ENCODE peak calls at places on chromosomes 13 and 19, in nine cellular contexts. I is A549; A is tibial nerve; V is upper lobe of left lung; J is left lung; R is H1; L is CD8-positive, alpha-beta T cell; B is ascending aorta; W is esophagus squamous epithelium. K is an unnamed sample.

GRCh38 chr19:35011737-35012682 is 11.9 kb downstream of the GRAMD1A start:
- DNase-seq in I (no peak), A (no peak), V (no peak), J (no peak), R (no peak), L (no peak), B (no peak), W (no peak), K (no peak)

GRCh38 chr13:44022196-44022595 is 142.5 kb downstream of the LACC1 start:
- DNase-seq in I (no peak), A (no peak), V (no peak), J (no peak), R (no peak), L (no peak), B (no peak), W (no peak), K (no peak)

GRCh38 chr13:78881746-78882145 is 222.8 kb upstream of the OBI1 start:
- DNase-seq in I (no peak), A (no peak), V (no peak), J (no peak), R (no peak), L (no peak), B (no peak), W (no peak), K (no peak)

GRCh38 chr13:76778906-76779305 is 107.3 kb downstream of the KCTD12 start:
- DNase-seq in I (no peak), A (no peak), V (no peak), J (no peak), R (no peak), L (no peak), B (no peak), W (no peak), K (no peak)

GRCh38 chr13:29886446-29886845 is 36.0 kb upstream of the UBL3 start:
- DNase-seq in I (no peak), A (no peak), V (no peak), J (no peak), R (no peak), L (no peak), B (no peak), W (no peak), K (no peak)

GRCh38 chr19:33282036-33282686 is 20.2 kb downstream of the CEBPA start:
- DNase-seq in I (no peak), A (no peak), V (no peak), J (peak; percentile 62), R (no peak), L (no peak), B (no peak), W (no peak), K (no peak)

GRCh38 chr19:2782357-2782935 is 627 bp downstream of the SGTA start:
- DNase-seq in I (no peak), A (no peak), V (no peak), J (no peak), R (no peak), L (no peak), B (no peak), W (no peak), K (no peak)

GRCh38 chr13:46150134-46150693 is 31.8 kb downstream of the LCP1 start:
- DNase-seq in I (no peak), A (no peak), V (no peak), J (no peak), R (no peak), L (no peak), B (no peak), W (no peak), K (no peak)

GRCh38 chr19:33199441-33200265 is 5.5 kb downstream of the LRP3 start:
- DNase-seq in I (no peak), A (no peak), V (no peak), J (peak; percentile 39), R (no peak), L (no peak), B (no peak), W (no peak), K (no peak)

GRCh38 chr19:12695090-12695489 is 1.3 kb downstream of the FBXW9 start:
- DNase-seq in I (no peak), A (no peak), V (no peak), J (no peak), R (no peak), L (no peak), B (no peak), W (no peak), K (no peak)

GRCh38 chr13:79710376-79710775 is 229.4 kb downstream of the NDFIP2 start:
- DNase-seq in I (no peak), A (no peak), V (no peak), J (no peak), R (no peak), L (no peak), B (no peak), W (no peak), K (no peak)

GRCh38 chr19:41225238-41226052 is 6.4 kb downstream of the AXL start:
- DNase-seq in I (peak; percentile 100), A (peak; percentile 48), V (peak; percentile 51), J (no peak), R (peak; percentile 47), L (peak; percentile 9), B (peak; percentile 97), W (no peak), K (peak; percentile 91)

GRCh38 chr19:41226053-41226873 is 7.2 kb downstream of the AXL start:
- DNase-seq in I (peak; percentile 97), A (peak; percentile 47), V (peak; percentile 51), J (peak; percentile 90), R (no peak), L (peak; percentile 16), B (peak; percentile 92), W (no peak), K (peak; percentile 34)

GRCh38 chr19:41228486-41228885 is 9.5 kb downstream of the AXL start:
- DNase-seq in I (no peak), A (no peak), V (no peak), J (no peak), R (no peak), L (no peak), B (no peak), W (no peak), K (no peak)

GRCh38 chr19:41224632-41225031 is 5.6 kb downstream of the AXL start:
- DNase-seq in I (no peak), A (no peak), V (no peak), J (no peak), R (no peak), L (no peak), B (no peak), W (no peak), K (no peak)

DNA sequence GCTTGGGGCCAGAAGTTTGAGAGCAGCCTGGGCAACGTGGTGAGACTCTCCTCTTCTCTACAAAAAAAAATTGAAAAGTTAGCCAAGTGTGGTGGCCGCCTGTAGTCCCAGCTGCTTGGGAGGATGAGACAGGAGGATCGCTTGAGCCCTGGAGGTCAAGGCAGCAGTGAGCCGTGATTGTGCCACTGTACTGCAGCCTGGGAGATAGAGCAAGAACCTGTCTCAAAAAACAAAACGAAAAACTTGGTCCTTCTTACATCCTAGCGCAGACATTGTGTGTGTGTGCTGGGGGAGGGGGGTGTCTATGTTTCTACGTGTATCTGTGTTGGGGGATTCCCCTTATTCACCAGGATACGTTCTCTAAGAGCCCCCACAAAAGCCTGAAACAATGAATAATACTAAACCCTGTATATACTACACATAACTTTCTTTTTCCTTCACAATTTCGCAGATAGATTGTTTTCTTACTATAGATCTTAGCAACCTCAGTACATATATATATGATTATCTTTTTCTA is 7.9 kb downstream of the AXL start:
- DNase-seq in I (no peak), A (no peak), V (no peak), J (no peak), R (no peak), L (no peak), B (no peak), W (no peak), K (no peak)
- H3K4me3 ChIP-seq in I (peak overlapping the region; percentile 41), A (peak overlapping the region; percentile 31), V (peak overlapping the region; percentile 61), J (peak overlapping the region; percentile 24), R (no peak overlapping the region), L (peak overlapping the region; percentile 41), B (peak overlapping the region; percentile 66), W (no peak overlapping the region), K (peak overlapping the region; percentile 74)

GRCh38 chr19:42132030-42132628 is at the start of gene POU2F2:
- DNase-seq in I (no peak), A (no peak), V (peak; percentile 58), J (peak; percentile 88), R (no peak), L (peak; percentile 88), B (no peak), W (no peak), K (no peak)
- H3K27ac ChIP-seq in I (peak within 1 kb of the TSS; percentile 53), A (peak within 1 kb of the TSS; percentile 43), V (no peak within 1 kb of the TSS), J (no peak within 1 kb of the TSS), R (no peak within 1 kb of the TSS), L (peak within 1 kb of the TSS; percentile 54), B (no peak within 1 kb of the TSS), W (no peak within 1 kb of the TSS), K (no peak within 1 kb of the TSS)

DNA sequence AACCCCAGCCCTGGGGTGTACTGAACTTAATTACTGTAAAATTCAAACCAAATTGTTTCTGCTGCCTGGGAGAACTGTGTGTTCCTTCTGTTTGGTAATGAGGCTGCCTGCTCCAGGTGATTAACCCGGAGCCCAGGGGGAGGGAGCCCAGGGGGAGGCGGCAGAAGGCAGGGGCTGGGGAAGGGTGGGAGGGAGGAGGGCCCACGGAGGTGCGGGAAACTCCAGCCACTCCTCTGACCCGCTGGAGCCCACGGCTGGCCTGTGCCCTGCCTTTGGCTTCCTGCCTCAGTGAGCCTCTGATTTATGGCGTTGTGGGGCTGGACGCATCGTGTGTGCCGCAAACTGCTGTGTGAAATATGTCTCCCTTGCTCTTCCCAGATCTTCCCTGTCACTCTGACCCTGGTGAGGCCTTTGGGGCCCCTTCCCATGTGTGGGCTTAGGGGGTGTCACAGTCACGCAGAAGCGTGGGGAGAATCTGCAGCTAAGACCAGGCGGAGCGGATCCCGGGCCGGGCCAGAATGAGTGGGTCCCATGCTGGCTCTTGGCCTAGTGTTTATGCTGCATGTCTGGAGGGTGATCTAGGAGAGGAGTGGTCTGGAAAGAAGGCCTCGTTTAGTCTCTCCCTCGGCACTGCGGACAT is 122.8 kb downstream of the KDM4B start:
- DNase-seq in I (no peak), A (no peak), V (no peak), J (no peak), R (no peak), L (no peak), B (no peak), W (no peak), K (no peak)
- H3K4me1 ChIP-seq in I (no peaks in the 10 kb centered on the region), A (peaks cover 49% of the 10 kb centered on the region), V (no peaks in the 10 kb centered on the region), J (peaks cover 6% of the 10 kb centered on the region), R (peaks cover 3% of the 10 kb centered on the region), L (no peaks in the 10 kb centered on the region), B (peaks cover 14% of the 10 kb centered on the region), W (peaks cover 7% of the 10 kb centered on the region), K (peaks cover 9% of the 10 kb centered on the region)

GRCh38 chr19:40279120-40279551 is 6.0 kb downstream of the AKT2 start:
- DNase-seq in I (no peak), A (peak; percentile 49), V (no peak), J (no peak), R (no peak), L (no peak), B (no peak), W (no peak), K (no peak)

GRCh38 chr19:40282209-40282580 is 3.0 kb downstream of the AKT2 start:
- DNase-seq in I (no peak), A (no peak), V (no peak), J (no peak), R (no peak), L (no peak), B (no peak), W (no peak), K (no peak)

GRCh38 chr19:40281381-40282208 is 3.5 kb downstream of the AKT2 start:
- DNase-seq in I (no peak), A (no peak), V (no peak), J (peak; percentile 14), R (no peak), L (no peak), B (no peak), W (no peak), K (no peak)

GRCh38 chr19:40279761-40280607 is 5.2 kb downstream of the AKT2 start:
- DNase-seq in I (no peak), A (no peak), V (no peak), J (no peak), R (no peak), L (no peak), B (no peak), W (no peak), K (no peak)

GRCh38 chr19:40280608-40281221 is 4.4 kb downstream of the AKT2 start:
- DNase-seq in I (no peak), A (no peak), V (peak; percentile 75), J (no peak), R (no peak), L (no peak), B (no peak), W (no peak), K (no peak)
- H3K4me3 ChIP-seq in I (no peak overlapping the region), A (no peak overlapping the region), V (no peak overlapping the region), J (no peak overlapping the region), R (no peak overlapping the region), L (no peak overlapping the region), B (no peak overlapping the region), W (no peak overlapping the region), K (no peak overlapping the region)

K was measured in thoracic aorta.